ENCODE peak calls at places on chromosomes 16 and 17, in ten cellular contexts. X, Q, C, L, I, F, M, V, Z and G are unnamed samples.

GRCh38 chr17:39064374-39064773 is 87.1 kb downstream of the PLXDC1 start:
- DNase-seq in X (no peak), Q (no peak), C (no peak), L (no peak), I (peak; percentile 93), F (no peak), M (peak; percentile 2), V (no peak), Z (no peak), G (no peak)

GRCh38 chr16:23334421-23334853 is 32.3 kb downstream of the SCNN1B start:
- DNase-seq in X (no peak), Q (peak; percentile 93), C (no peak), L (no peak), I (no peak), F (no peak), M (no peak), V (no peak), Z (peak; percentile 71), G (no peak)

GRCh38 chr17:47810200-47810821 is 11.3 kb downstream of the OSBPL7 start:
- DNase-seq in X (no peak), Q (no peak), C (no peak), L (peak; percentile 3), I (peak; percentile 92), F (peak; percentile 46), M (peak; percentile 73), V (peak; percentile 38), Z (no peak), G (peak; percentile 76)

GRCh38 chr17:64622931-64623654 is 39.0 kb downstream of the SMURF2 start:
- DNase-seq in X (no peak), Q (no peak), C (no peak), L (no peak), I (peak; percentile 92), F (no peak), M (no peak), V (no peak), Z (no peak), G (no peak)

GRCh38 chr17:18101828-18102227 is 6.7 kb upstream of the MYO15A start:
- DNase-seq in X (no peak), Q (no peak), C (no peak), L (no peak), I (no peak), F (no peak), M (no peak), V (no peak), Z (no peak), G (peak; percentile 56)

GRCh38 chr17:61468263-61468907 is 16.2 kb downstream of the TBX4 start:
- DNase-seq in X (no peak), Q (no peak), C (no peak), L (no peak), I (peak; percentile 44), F (peak; percentile 27), M (peak; percentile 47), V (no peak), Z (peak; percentile 13), G (no peak)

GRCh38 chr16:31301708-31302400 is 42.1 kb downstream of the ITGAM start:
- DNase-seq in X (no peak), Q (no peak), C (no peak), L (no peak), I (no peak), F (no peak), M (no peak), V (no peak), Z (peak; percentile 10), G (no peak)

GRCh38 chr17:67779098-67779672 is 46.1 kb upstream of the BPTF start:
- DNase-seq in X (peak; percentile 55), Q (no peak), C (peak; percentile 1), L (peak; percentile 23), I (peak; percentile 61), F (no peak), M (peak; percentile 69), V (peak; percentile 71), Z (peak; percentile 30), G (no peak)

GRCh38 chr17:48335858-48336500 is 94.0 kb downstream of the SKAP1 start:
- DNase-seq in X (no peak), Q (peak; percentile 37), C (no peak), L (no peak), I (peak; percentile 33), F (no peak), M (no peak), V (no peak), Z (peak; percentile 71), G (no peak)

GRCh38 chr17:56009795-56010715 is 143.2 kb upstream of the ANKFN1 start:
- DNase-seq in X (no peak), Q (no peak), C (no peak), L (no peak), I (no peak), F (no peak), M (no peak), V (no peak), Z (no peak), G (no peak)

GRCh38 chr16:84597518-84598390 is 20.1 kb downstream of the COTL1 start:
- DNase-seq in X (no peak), Q (no peak), C (no peak), L (no peak), I (no peak), F (no peak), M (no peak), V (no peak), Z (peak; percentile 86), G (no peak)
- H3K27ac ChIP-seq in X (no peak overlapping the region), Q (peak overlapping the region; percentile 89), C (peak overlapping the region; percentile 34), L (no peak overlapping the region), I (peak overlapping the region; percentile 27), F (no peak overlapping the region), M (peak overlapping the region; percentile 53), V (no peak overlapping the region), Z (peak overlapping the region; percentile 97), G (peak overlapping the region; percentile 21)

DNA sequence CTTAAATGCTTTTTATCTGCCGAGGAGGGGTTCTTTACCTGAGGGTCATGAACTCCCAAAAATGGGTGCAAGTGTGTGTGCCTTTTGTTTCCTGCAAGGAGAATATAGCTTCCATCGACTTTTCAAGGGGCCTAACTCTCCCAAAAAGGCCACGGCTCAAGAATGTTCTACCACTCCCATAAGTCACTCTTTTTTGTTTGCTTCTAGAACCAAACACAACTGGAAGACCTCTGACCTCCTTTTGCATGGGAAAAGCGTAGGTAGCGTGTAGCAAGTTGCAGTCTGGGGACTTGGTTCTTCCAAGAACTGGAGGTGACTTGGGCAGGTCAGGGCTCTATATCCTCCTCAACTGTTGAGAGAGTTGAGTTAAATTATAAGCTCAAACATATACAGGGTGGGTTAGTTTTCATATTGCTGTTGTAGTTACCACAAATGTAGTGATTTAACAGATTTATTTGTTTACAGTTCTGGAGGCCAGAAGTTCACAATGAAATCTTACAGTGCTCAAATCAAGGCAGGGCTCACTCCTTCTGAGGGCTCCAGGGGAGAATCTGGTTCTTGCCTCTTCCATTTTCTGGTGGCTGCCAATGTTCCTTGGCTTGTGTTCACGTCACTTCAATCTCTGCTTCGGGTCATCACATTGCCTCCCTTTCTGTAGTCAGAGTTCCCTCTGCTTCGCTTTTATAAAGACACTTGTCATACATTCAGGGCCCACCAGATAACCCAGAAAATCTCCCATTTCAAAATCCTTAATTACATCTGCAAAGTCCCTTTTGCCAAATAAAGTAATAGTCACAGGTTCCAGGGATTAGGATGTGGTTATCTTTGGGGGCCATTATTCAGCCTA is 1.4 kb downstream of the TMEM97 start:
- DNase-seq in X (no peak), Q (no peak), C (no peak), L (no peak), I (no peak), F (no peak), M (no peak), V (no peak), Z (no peak), G (no peak)
- H3K27ac ChIP-seq in X (no peak overlapping the region), Q (peak overlapping the region; percentile 73), C (no peak overlapping the region), L (no peak overlapping the region), I (no peak overlapping the region), F (no peak overlapping the region), M (no peak overlapping the region), V (no peak overlapping the region), Z (peak overlapping the region; percentile 49), G (no peak overlapping the region)

GRCh38 chr17:75475851-75476250 is 19.4 kb downstream of the TMEM94 start:
- DNase-seq in X (no peak), Q (no peak), C (no peak), L (peak; percentile 84), I (peak; percentile 26), F (no peak), M (no peak), V (peak; percentile 71), Z (no peak), G (no peak)
- H3K27ac ChIP-seq in X (no peak overlapping the region), Q (no peak overlapping the region), C (no peak overlapping the region), L (peak overlapping the region; percentile 59), I (no peak overlapping the region), F (no peak overlapping the region), M (peak overlapping the region; percentile 55), V (peak overlapping the region; percentile 63), Z (no peak overlapping the region), G (no peak overlapping the region)

GRCh38 chr16:81432899-81433560 is 11.6 kb upstream of the CMIP start:
- DNase-seq in X (no peak), Q (no peak), C (no peak), L (no peak), I (no peak), F (no peak), M (no peak), V (no peak), Z (peak; percentile 97), G (no peak)

GRCh38 chr16:81427245-81427644 is 17.4 kb upstream of the CMIP start:
- DNase-seq in X (no peak), Q (no peak), C (no peak), L (no peak), I (no peak), F (no peak), M (no peak), V (no peak), Z (no peak), G (no peak)

GRCh38 chr16:81435567-81435966 is 9.0 kb upstream of the CMIP start:
- DNase-seq in X (no peak), Q (no peak), C (no peak), L (no peak), I (no peak), F (no peak), M (no peak), V (no peak), Z (no peak), G (no peak)

GRCh38 chr16:81429045-81429521 is 15.5 kb upstream of the CMIP start:
- DNase-seq in X (no peak), Q (no peak), C (no peak), L (no peak), I (peak; percentile 43), F (no peak), M (no peak), V (peak; percentile 73), Z (peak; percentile 77), G (peak; percentile 69)

GRCh38 chr16:81431554-81432353 is 12.9 kb upstream of the CMIP start:
- DNase-seq in X (no peak), Q (no peak), C (no peak), L (no peak), I (peak; percentile 85), F (peak; percentile 75), M (peak; percentile 72), V (no peak), Z (no peak), G (no peak)
- H3K27ac ChIP-seq in X (no peak overlapping the region), Q (peak overlapping the region; percentile 21), C (no peak overlapping the region), L (no peak overlapping the region), I (no peak overlapping the region), F (peak overlapping the region; percentile 70), M (no peak overlapping the region), V (no peak overlapping the region), Z (peak overlapping the region; percentile 95), G (no peak overlapping the region)